ENCODE peak calls at places on chromosomes 13 and 19, in five cellular contexts. W is heart right ventricle, X is endothelial cell of umbilical vein, J is astrocyte of the spinal cord, P is fibroblast of villous mesenchyme. T is an unnamed sample.

GRCh38 chr19:4977299-4978174 is 8.6 kb downstream of the KDM4B start:
- DNase-seq in J (peak), X (no peak), P (peak), W (peak), T (peak)

GRCh38 chr13:110869231-110869804 is 45.6 kb downstream of the ANKRD10 start:
- DNase-seq in J (no peak), X (no peak), W (peak), P (peak), T (no peak)

GRCh38 chr19:13154911-13155471 is 4.8 kb downstream of the IER2 start:
- DNase-seq in W (no peak), P (peak), X (peak), J (peak), T (peak)

GRCh38 chr19:5667751-5668271 is 12.5 kb downstream of the MICOS13 start:
- DNase-seq in J (no peak), W (no peak), P (no peak), X (no peak), T (no peak)

GRCh38 chr13:112697756-112698655 is 8.2 kb downstream of the ATP11A start:
- DNase-seq in W (no peak), P (peak), X (no peak), J (no peak), T (peak)

GRCh38 chr19:33524024-33524664 is 2.6 kb upstream of the PEPD start:
- DNase-seq in P (peak), J (no peak), W (no peak), X (no peak), T (peak)

GRCh38 chr13:32203736-32204135 is 111.4 kb downstream of the ZAR1L start:
- DNase-seq in P (no peak), X (no peak), W (no peak), J (no peak), T (no peak)

GRCh38 chr19:8323781-8324185 is 2.5 kb downstream of the RPS28 start:
- DNase-seq in P (no peak), W (no peak), J (no peak), X (peak), T (no peak)

GRCh38 chr19:8357007-8357521 is 6.9 kb upstream of the ANGPTL4 start:
- DNase-seq in J (no peak), X (no peak), W (no peak), P (peak), T (peak)

GRCh38 chr13:99008577-99008976 is 30.7 kb upstream of the DOCK9 start:
- DNase-seq in P (no peak), W (no peak), J (no peak), X (no peak), T (no peak)

GRCh38 chr13:113652404-113653263 is 5.4 kb downstream of the ATP4B start:
- DNase-seq in X (no peak), J (no peak), P (no peak), W (no peak), T (no peak)

GRCh38 chr13:20136781-20137703 is 23.8 kb downstream of the GJA3 start:
- DNase-seq in W (peak), P (no peak), X (no peak), J (no peak), T (peak)

GRCh38 chr13:113636266-113636963 is 21.6 kb downstream of the ATP4B start:
- DNase-seq in P (no peak), J (no peak), X (no peak), W (no peak), T (no peak)

GRCh38 chr19:39704181-39705044 is at the start of gene LGALS14:
- DNase-seq in X (no peak), P (no peak), W (no peak), J (no peak), T (no peak)

GRCh38 chr19:39705578-39706188 is 1.4 kb downstream of the LGALS14 start:
- DNase-seq in P (no peak), X (no peak), J (no peak), W (no peak), T (no peak)

GRCh38 chr19:39710333-39710890 is 6.1 kb downstream of the LGALS14 start:
- DNase-seq in W (no peak), P (no peak), J (no peak), X (no peak), T (no peak)

GRCh38 chr19:39708594-39708993 is 4.3 kb downstream of the LGALS14 start:
- DNase-seq in P (no peak), J (no peak), W (no peak), X (no peak), T (no peak)

GRCh38 chr19:39709026-39709872 is 5.0 kb downstream of the LGALS14 start:
- DNase-seq in X (no peak), P (no peak), J (no peak), W (no peak), T (no peak)
- H3K4me3 ChIP-seq in X (no peak), P (no peak), J (no peak), W (no peak), T (no peak)

DNA sequence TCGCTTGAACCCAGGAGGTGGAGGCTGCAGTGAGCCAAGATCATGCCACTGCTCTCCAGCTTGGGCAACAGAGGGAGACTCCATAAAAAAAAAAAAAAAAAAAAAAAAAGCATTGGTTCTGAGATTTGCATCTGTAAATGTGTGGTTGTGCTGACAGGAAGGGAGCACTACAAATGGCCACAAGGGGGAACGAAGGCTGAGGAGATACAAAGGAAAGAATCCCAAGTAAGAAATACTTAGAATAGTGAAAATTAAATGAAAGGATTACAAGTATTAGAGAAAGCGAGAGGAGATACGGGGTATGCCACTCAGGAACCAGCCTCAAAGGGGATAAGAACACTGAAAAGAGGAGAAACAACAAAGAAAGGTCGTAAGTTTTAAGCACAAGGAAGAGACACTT is 284.9 kb downstream of the KLF12 start:
- DNase-seq in P (peak), X (peak), W (no peak), J (peak), T (peak)
- TF ChIP-seq CTCF in P (peak), X (peak), W (peak), J (peak), T (peak)

GRCh38 chr13:36819811-36820140 is 754 bp downstream of the RFXAP start:
- DNase-seq in J (peak), P (peak), W (no peak), X (no peak), T (peak)
- H3K4me3 ChIP-seq in J (peak), P (peak), W (peak), X (peak), T (peak)

GRCh38 chr19:57566396-57567256 is 7.0 kb upstream of the ZNF550 start:
- DNase-seq in J (peak), P (peak), W (no peak), X (no peak), T (peak)
- TF ChIP-seq CTCF in J (no peak), P (no peak), W (no peak), X (no peak), T (no peak)

DNA sequence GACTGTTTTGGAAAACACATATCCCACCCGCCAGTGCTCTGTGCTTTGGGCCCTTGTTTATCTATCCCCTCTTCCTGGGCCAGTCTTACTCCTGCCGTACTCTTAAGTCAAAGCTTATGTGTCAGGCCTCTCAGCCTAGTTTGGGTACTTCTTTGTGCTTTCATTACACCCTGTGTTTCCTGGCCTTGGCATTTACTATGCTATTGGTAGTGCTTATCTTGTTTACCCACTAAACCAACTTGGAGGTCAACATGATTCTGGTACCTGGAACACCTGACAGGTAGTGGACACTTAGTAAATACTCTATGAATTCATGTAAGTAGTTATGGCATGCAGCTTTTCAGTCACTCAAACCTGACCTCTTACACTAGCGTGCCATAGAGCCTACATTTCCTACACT is 2.4 kb downstream of the POLR1D start:
- DNase-seq in P (no peak), W (no peak), J (no peak), X (no peak), T (no peak)
- H3K4me3 ChIP-seq in P (no peak), W (no peak), J (no peak), X (no peak), T (no peak)

DNA sequence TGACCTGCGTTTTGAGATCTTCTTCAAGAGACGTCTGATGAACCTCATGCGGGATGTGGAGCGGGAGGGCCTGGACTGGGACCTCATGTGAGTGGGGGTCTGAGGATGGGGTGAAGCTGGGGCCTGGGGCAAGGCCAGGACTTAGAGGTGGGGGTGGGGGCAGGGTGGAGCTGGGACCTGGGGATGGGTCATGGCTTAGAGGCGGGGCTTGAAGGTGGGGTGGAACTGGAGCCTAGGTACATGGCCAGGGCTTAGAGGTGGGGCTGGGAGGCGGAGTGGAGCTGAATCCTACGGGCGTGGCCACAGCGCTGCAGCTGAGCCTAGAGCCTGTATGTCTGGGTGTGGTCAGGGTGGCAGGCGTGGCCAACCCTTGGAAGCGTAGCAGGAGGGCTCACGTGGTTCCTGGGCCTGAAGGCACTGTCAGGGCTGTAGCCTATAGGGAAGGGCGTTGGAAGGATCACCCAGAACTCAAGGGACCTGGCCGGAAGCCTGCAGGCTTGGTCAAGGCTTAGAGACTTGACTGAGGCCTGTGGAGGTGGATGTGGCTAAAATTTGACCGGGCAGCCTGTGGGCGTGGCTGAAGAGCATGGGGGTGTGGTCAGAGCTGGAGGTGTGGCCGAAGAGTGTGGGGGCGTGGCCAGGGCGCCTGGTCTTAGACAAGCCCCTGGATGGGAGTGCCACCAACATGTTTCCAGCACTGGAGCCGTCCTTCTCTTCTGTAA is 24.2 kb downstream of the COLGALT1 start:
- DNase-seq in X (peak), J (peak), P (peak), W (peak), T (peak)
- TF ChIP-seq CTCF in X (no peak), J (no peak), P (no peak), W (no peak), T (no peak)

GRCh38 chr19:20667281-20667680 is 5.9 kb upstream of the ZNF626 start:
- DNase-seq in X (no peak), P (no peak), W (no peak), J (no peak), T (no peak)

GRCh38 chr19:20661150-20661819 is at the start of gene ZNF626:
- DNase-seq in J (peak), P (peak), W (peak), X (peak), T (peak)

GRCh38 chr19:20660473-20660872 is 898 bp downstream of the ZNF626 start:
- DNase-seq in P (no peak), J (no peak), X (peak), W (no peak), T (no peak)

GRCh38 chr19:20662421-20663105 is 1.2 kb upstream of the ZNF626 start:
- DNase-seq in J (no peak), P (no peak), X (no peak), W (no peak), T (no peak)

DNA sequence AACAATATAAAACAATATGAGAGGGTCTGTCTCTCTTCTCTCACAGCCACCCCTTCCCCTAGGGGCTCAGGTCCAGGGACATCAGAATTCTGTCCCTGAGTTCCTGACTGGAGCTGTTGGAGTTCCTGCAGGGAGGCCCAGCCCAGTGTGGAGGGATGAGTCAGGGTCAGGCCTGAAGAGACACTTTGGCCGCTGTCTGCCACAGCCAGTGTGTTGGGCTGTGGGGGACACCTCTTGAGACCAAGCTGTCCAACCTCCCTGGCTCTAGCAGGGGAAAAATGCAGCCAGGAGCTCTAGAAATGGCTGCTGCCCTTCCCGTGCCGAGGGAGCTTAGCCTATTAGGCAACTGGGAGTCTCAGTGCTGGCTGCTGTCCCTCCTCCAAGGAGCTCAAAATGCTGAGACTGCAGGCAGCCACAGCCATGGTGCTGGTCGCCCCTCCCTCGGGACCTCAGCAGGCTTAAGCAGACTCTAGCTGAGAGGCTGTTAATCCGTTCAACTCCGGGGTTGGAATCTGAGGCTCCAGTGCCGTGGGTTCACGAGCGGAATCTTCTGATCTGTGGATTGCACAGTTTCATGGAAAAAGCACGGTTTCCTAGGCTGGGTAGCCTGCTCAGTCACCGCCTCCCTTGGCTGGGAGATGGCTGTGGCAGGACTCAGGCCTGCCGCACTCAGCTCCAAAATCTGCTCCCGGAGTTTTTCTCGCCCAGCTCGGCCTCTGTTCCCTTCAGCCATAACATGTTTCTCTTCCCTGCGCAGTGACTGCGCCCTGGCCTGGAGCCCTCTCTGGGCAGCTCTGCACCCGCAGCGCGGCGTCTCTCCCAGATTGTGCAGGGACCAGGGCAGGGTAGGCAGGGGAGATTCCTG is 3.8 kb upstream of the ZNF626 start:
- DNase-seq in P (peak), W (peak), X (no peak), J (no peak), T (peak)
- H3K4me3 ChIP-seq in P (peak), W (peak), X (no peak), J (no peak), T (peak)

GRCh38 chr19:49186108-49186507 is 28.5 kb downstream of the TRPM4 start:
- DNase-seq in J (no peak), P (no peak), X (no peak), W (no peak), T (no peak)

GRCh38 chr19:49193822-49194394 is 36.3 kb downstream of the TRPM4 start:
- DNase-seq in P (no peak), W (no peak), J (no peak), X (no peak), T (no peak)

GRCh38 chr19:49189259-49189658 is 31.7 kb downstream of the TRPM4 start:
- DNase-seq in J (no peak), W (no peak), X (no peak), P (no peak), T (no peak)

GRCh38 chr19:49190781-49191180 is 33.2 kb downstream of the TRPM4 start:
- DNase-seq in P (no peak), J (no peak), W (no peak), X (no peak), T (no peak)

DNA sequence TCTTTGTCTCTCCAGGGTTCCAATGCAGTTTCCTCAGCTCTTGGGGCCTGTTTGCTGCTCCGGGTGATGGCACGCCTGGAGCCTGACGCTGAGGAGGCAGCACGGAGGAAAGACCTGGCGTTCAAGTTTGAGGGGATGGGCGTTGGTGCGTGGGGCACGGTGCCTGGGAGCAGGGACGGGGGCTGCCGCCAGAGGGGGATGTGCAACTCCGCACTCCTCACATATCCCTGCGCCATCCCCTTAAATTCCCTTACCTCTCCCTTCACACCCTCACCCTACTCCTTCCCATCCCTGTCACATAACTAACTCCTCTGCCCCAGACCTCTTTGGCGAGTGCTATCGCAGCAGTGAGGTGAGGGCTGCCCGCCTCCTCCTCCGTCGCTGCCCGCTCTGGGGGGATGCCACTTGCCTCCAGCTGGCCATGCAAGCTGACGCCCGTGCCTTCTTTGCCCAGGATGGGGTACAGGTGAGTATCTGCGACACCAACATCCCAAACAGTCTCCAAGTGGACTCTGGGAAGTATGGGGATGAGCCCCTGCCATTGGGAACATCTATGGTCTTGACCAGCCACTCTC is 31.1 kb downstream of the TRPM4 start:
- DNase-seq in X (no peak), W (no peak), J (no peak), P (no peak), T (no peak)
- TF ChIP-seq CTCF in X (no peak), W (no peak), J (no peak), P (no peak), T (no peak)

GRCh38 chr19:55486971-55487883 is 1.0 kb upstream of the SSC5D start:
- DNase-seq in J (peak), X (peak), P (peak), W (no peak), T (peak)
- H3K4me3 ChIP-seq in J (peak), X (peak), P (peak), W (no peak), T (peak)